ENCODE peak calls at places on chromosomes 13 and 19, in seven cellular contexts. One of them, this sample, is unnamed.

GRCh38 chr19:29678484-29679106 is 13.3 kb downstream of the PLEKHF1 start:
- DNase-seq in AG09309: no peak
- DNase-seq in A172: no peak
- DNase-seq in breast epithelium: no peak
- DNase-seq in NCI-H2029: no peak
- DNase-seq in HTR-8/SVneo: no peak
- DNase-seq in AG04450: no peak
- DNase-seq in this sample: no peak

GRCh38 chr19:7691497-7691896 is 10.4 kb downstream of the FCER2 start:
- DNase-seq in AG09309: no peak
- DNase-seq in A172: no peak
- DNase-seq in breast epithelium: no peak
- DNase-seq in NCI-H2029: no peak
- DNase-seq in HTR-8/SVneo: no peak
- DNase-seq in AG04450: no peak
- DNase-seq in this sample: no peak

GRCh38 chr19:37905936-37906867 is at the start of gene WDR87:
- DNase-seq in AG09309: no peak
- DNase-seq in A172: no peak
- DNase-seq in breast epithelium: peak; percentile 54
- DNase-seq in NCI-H2029: peak; percentile 45
- DNase-seq in HTR-8/SVneo: peak; percentile 48
- DNase-seq in AG04450: no peak
- DNase-seq in this sample: no peak

GRCh38 chr19:5694167-5694951 is 4.3 kb downstream of the RPL36 start:
- DNase-seq in AG09309: no peak
- DNase-seq in A172: no peak
- DNase-seq in breast epithelium: no peak
- DNase-seq in NCI-H2029: no peak
- DNase-seq in HTR-8/SVneo: no peak
- DNase-seq in AG04450: no peak
- DNase-seq in this sample: no peak

GRCh38 chr19:55585658-55586339 is 5.2 kb upstream of the ZNF579 start:
- DNase-seq in AG09309: no peak
- DNase-seq in A172: peak; percentile 64
- DNase-seq in breast epithelium: no peak
- DNase-seq in NCI-H2029: peak; percentile 46
- DNase-seq in HTR-8/SVneo: peak; percentile 83
- DNase-seq in AG04450: peak; percentile 37
- DNase-seq in this sample: no peak

GRCh38 chr13:80399340-80400163 is 58.6 kb upstream of the SPRY2 start:
- DNase-seq in AG09309: no peak
- DNase-seq in A172: no peak
- DNase-seq in breast epithelium: no peak
- DNase-seq in NCI-H2029: no peak
- DNase-seq in HTR-8/SVneo: no peak
- DNase-seq in AG04450: no peak
- DNase-seq in this sample: no peak

GRCh38 chr19:53771133-53771532 is 53.0 kb downstream of the NLRP12 start:
- DNase-seq in AG09309: no peak
- DNase-seq in A172: no peak
- DNase-seq in breast epithelium: no peak
- DNase-seq in NCI-H2029: no peak
- DNase-seq in HTR-8/SVneo: no peak
- DNase-seq in AG04450: no peak
- DNase-seq in this sample: no peak

GRCh38 chr19:18417250-18418033 is 1.8 kb upstream of the SSBP4 start:
- DNase-seq in AG09309: no peak
- DNase-seq in A172: peak; percentile 86
- DNase-seq in breast epithelium: no peak
- DNase-seq in NCI-H2029: peak; percentile 49
- DNase-seq in HTR-8/SVneo: peak; percentile 85
- DNase-seq in AG04450: no peak
- DNase-seq in this sample: peak; percentile 63

GRCh38 chr13:68375004-68375403 is 1144.9 kb upstream of the PCDH9 start:
- DNase-seq in AG09309: no peak
- DNase-seq in A172: no peak
- DNase-seq in breast epithelium: no peak
- DNase-seq in NCI-H2029: no peak
- DNase-seq in HTR-8/SVneo: no peak
- DNase-seq in AG04450: no peak
- DNase-seq in this sample: no peak

GRCh38 chr19:10091892-10092641 is 6.0 kb downstream of the SHFL start:
- DNase-seq in AG09309: no peak
- DNase-seq in A172: no peak
- DNase-seq in breast epithelium: no peak
- DNase-seq in NCI-H2029: no peak
- DNase-seq in HTR-8/SVneo: no peak
- DNase-seq in AG04450: no peak
- DNase-seq in this sample: no peak

GRCh38 chr19:56750658-56751057 is 79.1 kb upstream of the ZNF835 start:
- DNase-seq in AG09309: no peak
- DNase-seq in A172: no peak
- DNase-seq in breast epithelium: no peak
- DNase-seq in NCI-H2029: no peak
- DNase-seq in HTR-8/SVneo: no peak
- DNase-seq in AG04450: no peak
- DNase-seq in this sample: no peak

GRCh38 chr19:7888145-7888825 is at the start of gene LRRC8E:
- DNase-seq in AG09309: no peak
- DNase-seq in A172: peak; percentile 66
- DNase-seq in breast epithelium: peak; percentile 74
- DNase-seq in NCI-H2029: no peak
- DNase-seq in HTR-8/SVneo: peak; percentile 79
- DNase-seq in AG04450: no peak
- DNase-seq in this sample: peak; percentile 56

GRCh38 chr19:6983448-6983847 is 37.8 kb downstream of the MBD3L2B start:
- DNase-seq in AG09309: no peak
- DNase-seq in A172: no peak
- DNase-seq in breast epithelium: no peak
- DNase-seq in NCI-H2029: no peak
- DNase-seq in HTR-8/SVneo: no peak
- DNase-seq in AG04450: no peak
- DNase-seq in this sample: no peak

GRCh38 chr19:10467104-10467706 is 36.0 kb downstream of the KEAP1 start:
- DNase-seq in AG09309: no peak
- DNase-seq in A172: no peak
- DNase-seq in breast epithelium: no peak
- DNase-seq in NCI-H2029: no peak
- DNase-seq in HTR-8/SVneo: no peak
- DNase-seq in AG04450: no peak
- DNase-seq in this sample: no peak

GRCh38 chr19:3494051-3494450 is 6.4 kb downstream of the DOHH start:
- DNase-seq in AG09309: no peak
- DNase-seq in A172: no peak
- DNase-seq in breast epithelium: no peak
- DNase-seq in NCI-H2029: no peak
- DNase-seq in HTR-8/SVneo: no peak
- DNase-seq in AG04450: no peak
- DNase-seq in this sample: no peak

GRCh38 chr13:97600438-97601080 is 166.6 kb downstream of the RAP2A start:
- DNase-seq in AG09309: peak; percentile 7
- DNase-seq in A172: peak; percentile 84
- DNase-seq in breast epithelium: no peak
- DNase-seq in NCI-H2029: peak; percentile 53
- DNase-seq in HTR-8/SVneo: peak; percentile 27
- DNase-seq in AG04450: peak; percentile 36
- DNase-seq in this sample: no peak

GRCh38 chr19:44176590-44176989 is 11.7 kb downstream of the ZNF226 start:
- DNase-seq in AG09309: no peak
- DNase-seq in A172: no peak
- DNase-seq in breast epithelium: no peak
- DNase-seq in NCI-H2029: no peak
- DNase-seq in HTR-8/SVneo: no peak
- DNase-seq in AG04450: no peak
- DNase-seq in this sample: no peak

GRCh38 chr13:45626731-45627374 is 11.3 kb upstream of the ERICH6B start:
- DNase-seq in AG09309: no peak
- DNase-seq in A172: no peak
- DNase-seq in breast epithelium: no peak
- DNase-seq in NCI-H2029: no peak
- DNase-seq in HTR-8/SVneo: peak; percentile 26
- DNase-seq in AG04450: no peak
- DNase-seq in this sample: no peak

GRCh38 chr13:42893346-42893745 is 98.7 kb downstream of the EPSTI1 start:
- DNase-seq in AG09309: peak; percentile 48
- DNase-seq in A172: no peak
- DNase-seq in breast epithelium: no peak
- DNase-seq in NCI-H2029: no peak
- DNase-seq in HTR-8/SVneo: peak; percentile 18
- DNase-seq in AG04450: no peak
- DNase-seq in this sample: no peak

GRCh38 chr19:38290631-38291147 is 13.4 kb upstream of the C19orf33 start:
- DNase-seq in AG09309: peak; percentile 74
- DNase-seq in A172: peak; percentile 84
- DNase-seq in breast epithelium: peak; percentile 89
- DNase-seq in NCI-H2029: no peak
- DNase-seq in HTR-8/SVneo: no peak
- DNase-seq in AG04450: peak; percentile 86
- DNase-seq in this sample: peak; percentile 93

This sample was measured in RCC 7860.